ENCODE peak calls at places on chromosomes 16 and 17, in nine cellular contexts. O is AG09309; N is ACHN; S is spleen; V is body of pancreas; M is HL-60; A is A549; X is kidney glomerular epithelial cell; H is activated T-helper 9 cell treated with anti-CD3 and anti-CD28 coated beads, Interleukin-2, amount 50 U/mL, for 16 hours. E is an unnamed sample.

GRCh38 chr16:13839577-13839976 is 80.4 kb upstream of the ERCC4 start:
- DNase-seq in S (no peak), N (no peak), M (no peak), A (no peak), X (no peak), O (no peak), V (no peak), H (no peak), E (no peak)

GRCh38 chr16:29985271-29985811 is 10.1 kb downstream of the HIRIP3 start:
- DNase-seq in M (no peak), V (no peak), A (no peak), X (no peak), O (no peak), N (no peak), S (peak), H (no peak), E (no peak)

GRCh38 chr17:550041-550398 is 164.6 kb downstream of the VPS53 start:
- DNase-seq in N (no peak), A (peak), X (peak), H (no peak), V (no peak), S (no peak), M (no peak), O (no peak), E (no peak)

GRCh38 chr17:37239690-37240344 is 136.0 kb upstream of the C17orf78 start:
- DNase-seq in S (no peak), H (no peak), V (no peak), O (no peak), M (no peak), X (peak), N (peak), A (peak), E (no peak)

GRCh38 chr16:59060212-59060611 is 326.1 kb upstream of the GOT2 start:
- DNase-seq in H (no peak), V (no peak), A (peak), N (no peak), S (no peak), X (peak), O (no peak), M (no peak), E (no peak)

GRCh38 chr17:48804936-48805411 is 12.1 kb downstream of the TTLL6 start:
- DNase-seq in O (no peak), X (peak), A (peak), H (peak), N (peak), M (peak), S (peak), V (peak), E (peak)

GRCh38 chr17:15262291-15263205 is 2.6 kb downstream of the PMP22 start:
- DNase-seq in M (no peak), A (peak), S (peak), O (peak), V (peak), X (peak), H (no peak), N (peak), E (peak)

GRCh38 chr16:57600048-57600835 is 28.2 kb upstream of the ADGRG1 start:
- DNase-seq in N (peak), H (no peak), S (peak), X (peak), M (peak), V (peak), A (peak), O (no peak), E (peak)

GRCh38 chr17:18978655-18979054 is 25.9 kb downstream of the FAM83G start:
- DNase-seq in N (no peak), O (no peak), A (no peak), X (no peak), H (no peak), V (no peak), M (no peak), S (no peak), E (no peak)

GRCh38 chr16:29811896-29812665 is at the start of gene PRRT2:
- DNase-seq in V (peak), M (no peak), N (peak), X (no peak), S (peak), H (peak), O (no peak), A (no peak), E (peak)

GRCh38 chr16:71353736-71354135 is 4.8 kb upstream of the CALB2 start:
- DNase-seq in N (no peak), A (no peak), M (no peak), O (no peak), H (no peak), X (no peak), S (no peak), V (no peak), E (no peak)

GRCh38 chr17:57801044-57801711 is 48.7 kb downstream of the MRPS23 start:
- DNase-seq in M (no peak), X (no peak), H (no peak), A (no peak), S (no peak), V (no peak), N (no peak), O (no peak), E (no peak)

GRCh38 chr16:50517450-50518252 is 30.5 kb upstream of the NKD1 start:
- DNase-seq in H (no peak), A (no peak), N (no peak), V (no peak), O (no peak), X (no peak), M (no peak), S (peak), E (no peak)

GRCh38 chr16:11681977-11682654 is 13.9 kb downstream of the SNN start:
- DNase-seq in X (no peak), A (no peak), H (no peak), S (peak), N (no peak), O (no peak), V (no peak), M (no peak), E (no peak)

GRCh38 chr16:15864939-15865338 is 8.1 kb upstream of the MYH11 start:
- DNase-seq in O (no peak), V (no peak), N (no peak), M (no peak), S (no peak), X (no peak), H (no peak), A (no peak), E (no peak)

GRCh38 chr17:58330544-58330996 is 2.0 kb upstream of the TSPOAP1 start:
- DNase-seq in V (no peak), H (no peak), N (no peak), A (no peak), X (no peak), O (no peak), M (peak), S (no peak), E (no peak)

GRCh38 chr17:4026255-4026654 is 62.0 kb upstream of the ATP2A3 start:
- DNase-seq in A (no peak), N (no peak), X (no peak), S (no peak), O (no peak), V (no peak), H (no peak), M (no peak), E (no peak)

GRCh38 chr17:81563861-81564586 is 11.9 kb upstream of the FAAP100 start:
- DNase-seq in O (peak), A (peak), M (peak), V (no peak), X (no peak), N (no peak), S (no peak), H (no peak), E (no peak)

GRCh38 chr17:35684046-35684802 is 47.2 kb upstream of the RASL10B start:
- DNase-seq in S (no peak), A (peak), M (no peak), H (no peak), V (no peak), O (peak), N (peak), X (peak), E (no peak)

E was measured in endothelial cell.